ENCODE peak calls at places on chromosomes 12 and 14, in six cellular contexts. Q, F, C, H, N and Z are unnamed samples.

GRCh38 chr12:89138048-89138852 is 214.1 kb downstream of the DUSP6 start:
- DNase-seq in Q (no peak), C (no peak), N (no peak), H (no peak), F (no peak), Z (no peak)

GRCh38 chr14:92938235-92938875 is 15.4 kb downstream of the CHGA start:
- DNase-seq in H (no peak), Q (no peak), N (no peak), C (no peak), F (no peak), Z (no peak)

GRCh38 chr12:124460771-124461170 is 106.6 kb downstream of the NCOR2 start:
- DNase-seq in F (no peak), C (no peak), Q (no peak), H (no peak), N (no peak), Z (no peak)

GRCh38 chr12:3727877-3728632 is 24.9 kb downstream of the CRACR2A start:
- DNase-seq in Q (no peak), N (no peak), H (no peak), F (no peak), C (no peak), Z (no peak)

GRCh38 chr14:76456200-76456599 is 80.3 kb downstream of the ESRRB start:
- DNase-seq in C (peak; percentile 55), F (no peak), Q (no peak), H (peak; percentile 41), N (peak; percentile 35), Z (no peak)

GRCh38 chr12:124481772-124482566 is 85.4 kb downstream of the NCOR2 start:
- DNase-seq in Q (no peak), N (no peak), H (no peak), F (peak; percentile 64), C (no peak), Z (peak; percentile 58)

GRCh38 chr14:49946320-49947141 is 53.6 kb downstream of the ARF6 start:
- DNase-seq in C (peak; percentile 52), Q (no peak), F (no peak), H (peak; percentile 73), N (no peak), Z (no peak)

GRCh38 chr12:124764870-124765570 is 98.6 kb downstream of the SCARB1 start:
- DNase-seq in H (no peak), F (no peak), Q (peak; percentile 87), C (peak; percentile 73), N (no peak), Z (no peak)

GRCh38 chr14:69887740-69888657 is 8.8 kb downstream of the SMOC1 start:
- DNase-seq in Q (no peak), C (no peak), H (no peak), N (no peak), F (no peak), Z (no peak)

GRCh38 chr14:50957296-50957695 is 13.0 kb upstream of the PYGL start:
- DNase-seq in C (no peak), N (no peak), F (no peak), Q (no peak), H (no peak), Z (no peak)

GRCh38 chr12:50564240-50564947 is 59.6 kb downstream of the DIP2B start:
- DNase-seq in F (no peak), H (no peak), Q (no peak), N (no peak), C (no peak), Z (no peak)

GRCh38 chr12:124032265-124032886 is 59.4 kb downstream of the ZNF664 start:
- DNase-seq in F (no peak), N (peak; percentile 45), C (peak; percentile 56), Q (no peak), H (peak; percentile 52), Z (no peak)

GRCh38 chr12:75853621-75854020 is 178.0 kb downstream of the PHLDA1 start:
- DNase-seq in N (no peak), Q (no peak), H (no peak), F (no peak), C (no peak), Z (no peak)

GRCh38 chr12:130872179-130873096 is 572 bp downstream of the RAN start:
- DNase-seq in H (no peak), N (peak; percentile 29), Q (peak; percentile 66), F (peak; percentile 68), C (no peak), Z (peak; percentile 67)

GRCh38 chr12:34398706-34399630 is 376.7 kb downstream of the ALG10 start:
- DNase-seq in F (peak; percentile 51), H (peak; percentile 10), Q (peak; percentile 54), C (peak; percentile 35), N (peak; percentile 10), Z (no peak)

GRCh38 chr12:51505363-51505762 is 80.7 kb downstream of the SLC4A8 start:
- DNase-seq in C (no peak), F (no peak), N (no peak), H (no peak), Q (no peak), Z (no peak)

GRCh38 chr12:64633186-64633939 is 23.1 kb downstream of the RASSF3 start:
- DNase-seq in C (no peak), H (no peak), N (no peak), F (no peak), Q (no peak), Z (no peak)

GRCh38 chr14:103138483-103139370 is 15.5 kb downstream of the TNFAIP2 start:
- DNase-seq in Q (no peak), C (peak; percentile 39), N (no peak), F (no peak), H (no peak), Z (no peak)

GRCh38 chr12:113154351-113154973 is 4.9 kb downstream of the CFAP73 start:
- DNase-seq in H (no peak), C (no peak), Q (no peak), F (peak; percentile 60), N (no peak), Z (no peak)

GRCh38 chr14:58637040-58637390 is 747 bp upstream of the DACT1 start:
- DNase-seq in Q (peak; percentile 80), N (peak; percentile 20), F (peak; percentile 69), H (peak; percentile 56), C (peak; percentile 63), Z (peak; percentile 61)

GRCh38 chr12:20524113-20524512 is 155.8 kb downstream of the PDE3A start:
- DNase-seq in C (no peak), Q (no peak), F (no peak), H (no peak), N (no peak), Z (no peak)

GRCh38 chr12:132046561-132046960 is 96.8 kb downstream of the EP400 start:
- DNase-seq in C (peak; percentile 73), N (no peak), H (no peak), Q (peak; percentile 85), F (no peak), Z (no peak)

GRCh38 chr12:53232641-53233538 is 881 bp upstream of the RARG start:
- DNase-seq in N (peak; percentile 71), Q (peak; percentile 85), H (peak; percentile 89), C (no peak), F (peak; percentile 75), Z (peak; percentile 84)

GRCh38 chr12:53235742-53236442 is 3.9 kb upstream of the RARG start:
- DNase-seq in Q (no peak), N (no peak), F (no peak), H (no peak), C (no peak), Z (no peak)

GRCh38 chr12:53235164-53235563 is 3.2 kb upstream of the RARG start:
- DNase-seq in H (no peak), N (no peak), Q (no peak), C (no peak), F (no peak), Z (no peak)

GRCh38 chr12:53233671-53234091 is 1.7 kb upstream of the RARG start:
- DNase-seq in N (no peak), C (no peak), Q (no peak), H (peak; percentile 61), F (no peak), Z (peak; percentile 50)

GRCh38 chr12:53234236-53234635 is 2.2 kb upstream of the RARG start:
- DNase-seq in H (no peak), N (no peak), C (no peak), F (no peak), Q (no peak), Z (peak; percentile 59)
- H3K4me1 ChIP-seq in H (peaks cover 21% of the 10 kb centered on the region), N (peaks cover 14% of the 10 kb centered on the region), C (peaks cover 29% of the 10 kb centered on the region), F (no peaks in the 10 kb centered on the region), Q (peaks cover 45% of the 10 kb centered on the region), Z (peaks cover 32% of the 10 kb centered on the region)

GRCh38 chr14:104972301-104973211 is 5.6 kb downstream of the AHNAK2 start:
- DNase-seq in C (no peak), N (peak; percentile 30), H (peak; percentile 78), Q (peak; percentile 93), F (peak; percentile 55), Z (peak; percentile 84)
- H3K4me1 ChIP-seq in C (peaks cover 78% of the 10 kb centered on the region), N (peaks cover 15% of the 10 kb centered on the region), H (peaks cover 43% of the 10 kb centered on the region), Q (peaks cover 100% of the 10 kb centered on the region), F (peaks cover 12% of the 10 kb centered on the region), Z (peaks cover 58% of the 10 kb centered on the region)

GRCh38 chr12:106110626-106111300 is 28.0 kb downstream of the NUAK1 start:
- DNase-seq in H (peak; percentile 64), C (no peak), N (no peak), F (no peak), Q (peak; percentile 21), Z (peak; percentile 48)
- H3K4me1 ChIP-seq in H (no peaks in the 10 kb centered on the region), C (peaks cover 68% of the 10 kb centered on the region), N (peaks cover 10% of the 10 kb centered on the region), F (peaks cover 27% of the 10 kb centered on the region), Q (peaks cover 63% of the 10 kb centered on the region), Z (peaks cover 35% of the 10 kb centered on the region)

DNA sequence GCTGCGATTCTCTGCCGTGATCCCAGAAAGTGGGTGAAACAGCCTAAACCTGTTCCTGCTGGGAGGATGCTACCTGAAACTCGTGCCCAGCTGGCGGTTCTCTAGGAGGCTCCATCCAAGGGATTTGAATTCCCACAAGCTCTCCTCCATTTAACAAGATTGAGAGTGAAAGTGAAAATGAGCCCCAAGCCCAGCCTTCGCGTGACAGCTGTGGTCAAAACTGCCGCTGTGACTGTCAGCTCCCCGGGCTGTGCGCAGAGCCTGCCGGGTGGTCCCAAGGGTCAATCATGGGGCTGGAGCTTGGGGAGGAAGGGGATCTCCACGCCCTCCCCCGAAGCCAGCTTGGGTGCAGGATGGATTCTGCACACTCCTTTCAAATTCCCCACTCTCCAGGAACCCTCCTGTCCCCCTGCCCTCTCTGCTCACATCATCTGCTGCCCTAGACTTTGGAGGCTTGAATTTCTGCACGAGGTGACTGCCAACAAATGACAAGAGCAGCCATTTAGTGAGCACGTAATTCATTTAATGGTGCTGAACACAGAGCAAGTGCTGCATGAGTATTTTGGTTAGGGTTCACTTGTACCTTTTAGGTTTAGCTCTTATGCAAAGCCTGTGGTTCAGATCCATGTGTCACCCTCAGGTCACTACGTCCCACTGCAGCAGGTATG is 5.3 kb downstream of the ASB2 start:
- DNase-seq in F (no peak), Q (no peak), N (no peak), H (no peak), C (peak; percentile 82), Z (peak; percentile 57)
- H3K4me1 ChIP-seq in F (no peaks in the 10 kb centered on the region), Q (peaks cover 86% of the 10 kb centered on the region), N (no peaks in the 10 kb centered on the region), H (no peaks in the 10 kb centered on the region), C (peaks cover 41% of the 10 kb centered on the region), Z (no peaks in the 10 kb centered on the region)

DNA sequence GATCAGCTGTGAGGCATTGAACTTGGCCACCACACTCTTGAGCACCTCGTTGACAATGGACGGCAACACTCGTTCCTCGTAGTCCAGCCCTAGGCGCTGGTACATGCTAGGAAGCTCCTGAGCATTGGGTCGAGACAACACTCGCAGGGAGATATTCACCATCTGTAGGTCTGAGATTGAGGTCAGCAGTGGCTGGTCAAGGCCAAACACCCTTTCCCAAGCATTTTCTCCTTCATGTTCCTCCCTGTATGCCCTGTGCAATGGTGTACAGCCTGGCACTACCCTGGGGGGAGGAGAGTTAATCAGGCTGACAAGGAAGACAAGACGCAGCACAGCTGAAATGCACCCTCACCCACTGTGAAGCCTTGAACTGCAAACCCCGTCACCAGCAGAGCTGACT is 2.0 kb downstream of the PHB2 start:
- DNase-seq in Q (no peak), H (no peak), C (no peak), F (no peak), N (no peak), Z (no peak)
- H3K4me1 ChIP-seq in Q (peaks cover 35% of the 10 kb centered on the region), H (peaks cover 30% of the 10 kb centered on the region), C (peaks cover 20% of the 10 kb centered on the region), F (peaks cover 4% of the 10 kb centered on the region), N (peaks cover 33% of the 10 kb centered on the region), Z (peaks cover 34% of the 10 kb centered on the region)